ENCODE peak calls at places on chromosomes 1 and 21, in five cellular contexts. One of them, this sample, is unnamed.

GRCh38 chr21:45543371-45543709 is 1.1 kb upstream of the SLC19A1 start:
- DNase-seq in lung: peak
- DNase-seq in BJ: no peak
- DNase-seq in OCI-LY7: no peak
- DNase-seq in stomach: peak
- DNase-seq in this sample: peak

GRCh38 chr21:30924171-30924680 is 42.8 kb upstream of the KRTAP11-1 start:
- DNase-seq in OCI-LY7: no peak
- DNase-seq in lung: no peak
- DNase-seq in BJ: no peak
- DNase-seq in stomach: no peak
- DNase-seq in this sample: no peak

GRCh38 chr1:50661626-50662025 is 238.4 kb upstream of the DMRTA2 start:
- DNase-seq in stomach: no peak
- DNase-seq in OCI-LY7: no peak
- DNase-seq in lung: no peak
- DNase-seq in BJ: no peak
- DNase-seq in this sample: no peak

GRCh38 chr1:44086722-44087474 is 31.7 kb upstream of the KLF17 start:
- DNase-seq in stomach: no peak
- DNase-seq in OCI-LY7: no peak
- DNase-seq in lung: no peak
- DNase-seq in BJ: no peak
- DNase-seq in this sample: no peak

GRCh38 chr1:62209931-62210595 is 15.4 kb downstream of the L1TD1 start:
- DNase-seq in BJ: no peak
- DNase-seq in stomach: no peak
- DNase-seq in lung: no peak
- DNase-seq in OCI-LY7: no peak
- DNase-seq in this sample: no peak

GRCh38 chr1:184212649-184213314 is 161.3 kb downstream of the TSEN15 start:
- DNase-seq in stomach: no peak
- DNase-seq in lung: peak
- DNase-seq in OCI-LY7: no peak
- DNase-seq in BJ: peak
- DNase-seq in this sample: no peak

GRCh38 chr1:14940285-14940890 is 213.2 kb upstream of the TMEM51 start:
- DNase-seq in OCI-LY7: no peak
- DNase-seq in BJ: no peak
- DNase-seq in stomach: no peak
- DNase-seq in lung: no peak
- DNase-seq in this sample: no peak

GRCh38 chr1:10530756-10531155 is 56.0 kb downstream of the PEX14 start:
- DNase-seq in OCI-LY7: no peak
- DNase-seq in lung: no peak
- DNase-seq in stomach: no peak
- DNase-seq in BJ: no peak
- DNase-seq in this sample: peak

GRCh38 chr1:240831191-240831631 is 219.3 kb upstream of the GREM2 start:
- DNase-seq in stomach: no peak
- DNase-seq in BJ: peak
- DNase-seq in lung: no peak
- DNase-seq in OCI-LY7: no peak
- DNase-seq in this sample: no peak

GRCh38 chr1:117695796-117696505 is 90.1 kb downstream of the TENT5C start:
- DNase-seq in BJ: peak
- DNase-seq in lung: no peak
- DNase-seq in OCI-LY7: no peak
- DNase-seq in stomach: no peak
- DNase-seq in this sample: no peak

GRCh38 chr1:116918714-116919357 is 9.1 kb downstream of the PTGFRN start:
- DNase-seq in stomach: no peak
- DNase-seq in lung: no peak
- DNase-seq in BJ: no peak
- DNase-seq in OCI-LY7: no peak
- DNase-seq in this sample: no peak

GRCh38 chr1:209307836-209308235 is 275.7 kb upstream of the CAMK1G start:
- DNase-seq in BJ: no peak
- DNase-seq in OCI-LY7: no peak
- DNase-seq in lung: no peak
- DNase-seq in stomach: no peak
- DNase-seq in this sample: no peak

GRCh38 chr1:25523512-25523911 is 19.9 kb upstream of the LDLRAP1 start:
- DNase-seq in stomach: no peak
- DNase-seq in BJ: no peak
- DNase-seq in OCI-LY7: peak
- DNase-seq in lung: no peak
- DNase-seq in this sample: peak

GRCh38 chr1:151716405-151716762 is 219 bp downstream of the CELF3 start:
- DNase-seq in OCI-LY7: no peak
- DNase-seq in stomach: no peak
- DNase-seq in lung: no peak
- DNase-seq in BJ: no peak
- DNase-seq in this sample: no peak

GRCh38 chr1:62423580-62424242 is 13.1 kb upstream of the USP1 start:
- DNase-seq in OCI-LY7: no peak
- DNase-seq in BJ: no peak
- DNase-seq in lung: no peak
- DNase-seq in stomach: no peak
- DNase-seq in this sample: no peak

GRCh38 chr1:235632538-235633219 is 16.9 kb downstream of the GNG4 start:
- DNase-seq in BJ: no peak
- DNase-seq in OCI-LY7: no peak
- DNase-seq in lung: no peak
- DNase-seq in stomach: no peak
- DNase-seq in this sample: no peak

GRCh38 chr1:212973426-212973825 is 23.1 kb downstream of the VASH2 start:
- DNase-seq in lung: no peak
- DNase-seq in OCI-LY7: no peak
- DNase-seq in BJ: no peak
- DNase-seq in stomach: peak
- DNase-seq in this sample: no peak

DNA sequence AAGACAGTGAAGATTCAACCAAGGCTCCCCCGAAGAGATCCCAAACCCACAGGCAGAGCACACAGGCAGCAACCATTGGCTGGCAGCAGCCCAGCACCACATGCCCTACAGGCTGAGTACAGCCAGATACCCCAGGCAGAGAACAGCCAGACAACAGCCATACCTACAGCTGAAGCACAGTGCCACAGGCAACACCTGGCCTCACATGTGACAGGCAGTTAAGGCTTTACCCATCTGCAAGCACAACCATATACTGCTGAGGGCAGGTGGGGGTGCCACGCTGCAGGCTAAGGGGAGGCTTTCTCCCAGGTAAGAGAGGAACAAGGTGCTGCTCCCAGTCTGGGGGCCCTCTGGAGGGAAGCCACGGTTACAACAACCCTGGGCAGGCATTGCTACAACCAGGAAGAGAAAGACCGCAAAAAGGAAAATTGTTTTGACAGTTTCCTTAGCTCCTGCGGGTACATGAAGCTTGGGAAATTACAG is 12.3 kb downstream of the CHIT1 start:
- DNase-seq in stomach: no peak
- DNase-seq in OCI-LY7: no peak
- DNase-seq in lung: no peak
- DNase-seq in BJ: no peak
- DNase-seq in this sample: peak
- TF ChIP-seq CTCF in stomach: no peak
- TF ChIP-seq CTCF in OCI-LY7: peak
- TF ChIP-seq CTCF in lung: no peak
- TF ChIP-seq CTCF in BJ: peak
- TF ChIP-seq CTCF in this sample: no peak

DNA sequence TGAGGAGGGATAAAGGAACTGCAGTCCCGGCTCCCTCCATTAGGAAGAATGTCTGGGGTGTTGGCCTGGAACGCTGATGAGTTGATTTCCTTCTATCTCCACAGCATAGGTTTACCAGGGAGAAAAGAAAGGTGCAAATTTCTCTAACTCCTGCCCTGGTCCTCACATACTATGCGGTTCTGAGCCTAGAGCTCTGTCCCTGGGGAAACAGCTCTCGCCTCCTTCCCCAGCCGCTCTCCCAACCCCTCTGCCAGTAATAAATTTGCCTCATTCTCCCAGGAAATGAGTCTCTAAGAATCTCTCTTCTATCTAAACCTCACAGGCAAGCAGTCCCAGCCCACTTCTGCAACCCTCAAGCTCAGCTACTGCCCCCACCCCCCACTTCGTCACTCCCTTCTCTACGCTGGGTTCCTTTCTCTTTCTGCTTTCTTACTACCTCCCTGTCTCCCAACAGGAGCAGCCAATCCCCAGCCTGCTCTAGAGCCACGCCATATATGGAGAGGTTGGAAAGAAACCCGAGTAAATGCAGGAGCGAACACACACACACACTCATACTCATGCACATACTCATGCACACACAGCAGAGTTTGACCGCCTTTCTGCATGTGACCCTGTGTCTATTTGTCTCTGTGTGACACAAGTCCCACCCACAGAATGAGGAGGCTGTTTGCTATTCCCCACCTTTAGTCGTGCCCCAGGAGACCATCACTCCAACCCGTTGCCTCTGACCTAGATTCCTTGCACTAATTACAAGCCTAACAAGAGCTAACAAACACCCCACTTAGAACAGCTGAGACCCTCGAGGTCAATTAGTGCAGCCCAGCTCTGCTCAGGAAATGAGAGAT is 13.4 kb downstream of the PLEKHO1 start:
- DNase-seq in lung: peak
- DNase-seq in stomach: peak
- DNase-seq in OCI-LY7: peak
- DNase-seq in BJ: peak
- DNase-seq in this sample: peak
- TF ChIP-seq CTCF in lung: no peak
- TF ChIP-seq CTCF in stomach: no peak
- TF ChIP-seq CTCF in OCI-LY7: no peak
- TF ChIP-seq CTCF in BJ: peak
- TF ChIP-seq CTCF in this sample: no peak

DNA sequence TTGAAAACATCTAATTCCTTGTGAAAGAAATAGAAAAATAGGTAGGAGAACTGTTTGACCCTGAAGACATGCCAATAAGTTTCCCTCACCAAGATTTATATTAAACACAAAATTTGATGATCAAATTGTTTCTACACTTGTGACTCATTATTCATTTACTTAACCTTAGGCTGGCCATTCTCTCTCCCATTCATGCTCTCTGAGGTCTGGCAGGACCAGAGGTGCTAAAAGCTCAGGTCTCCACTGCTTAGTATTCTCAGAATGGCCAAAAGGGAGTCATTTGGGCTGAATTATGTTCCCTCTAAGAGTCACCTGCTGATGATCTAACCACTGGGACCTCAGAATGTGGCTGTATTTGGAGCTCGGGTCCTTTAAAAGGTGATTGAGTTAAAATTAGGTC is 47.1 kb upstream of the ATP1B1 start:
- DNase-seq in OCI-LY7: no peak
- DNase-seq in stomach: no peak
- DNase-seq in lung: no peak
- DNase-seq in BJ: no peak
- DNase-seq in this sample: no peak
- TF ChIP-seq CTCF in OCI-LY7: no peak
- TF ChIP-seq CTCF in stomach: no peak
- TF ChIP-seq CTCF in lung: no peak
- TF ChIP-seq CTCF in BJ: no peak
- TF ChIP-seq CTCF in this sample: no peak

DNA sequence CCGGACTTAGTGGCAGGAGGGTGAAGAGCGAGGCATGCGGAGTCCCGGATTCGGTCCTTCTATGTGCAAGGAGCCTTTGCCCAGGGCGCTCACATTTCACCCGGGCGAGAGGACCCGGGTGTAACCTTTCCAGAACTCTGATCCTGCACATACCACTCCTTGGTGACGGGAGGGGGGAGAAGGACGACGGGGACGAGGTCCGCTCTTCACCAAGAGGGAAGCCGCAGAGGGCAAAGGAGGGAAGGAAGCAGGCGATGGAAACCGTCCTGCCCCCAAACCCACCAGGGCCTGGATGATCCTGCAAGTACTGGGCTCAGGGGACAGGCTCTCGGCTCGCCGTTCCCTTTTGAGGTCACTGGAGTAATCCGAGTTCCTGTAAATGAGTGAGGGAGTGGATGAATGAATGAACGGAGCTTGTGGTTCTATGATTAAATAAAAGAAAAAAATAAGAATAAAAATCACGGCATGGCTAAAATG is 993 bp downstream of the SYPL2 start:
- DNase-seq in BJ: no peak
- DNase-seq in lung: no peak
- DNase-seq in OCI-LY7: no peak
- DNase-seq in stomach: no peak
- DNase-seq in this sample: no peak
- TF ChIP-seq CTCF in BJ: no peak
- TF ChIP-seq CTCF in lung: no peak
- TF ChIP-seq CTCF in OCI-LY7: no peak
- TF ChIP-seq CTCF in stomach: no peak
- TF ChIP-seq CTCF in this sample: no peak

GRCh38 chr1:23178931-23179330 is 10.3 kb upstream of the LUZP1 start:
- DNase-seq in lung: no peak
- DNase-seq in stomach: no peak
- DNase-seq in OCI-LY7: peak
- DNase-seq in BJ: no peak
- DNase-seq in this sample: peak
- TF ChIP-seq CTCF in lung: no peak
- TF ChIP-seq CTCF in stomach: no peak
- TF ChIP-seq CTCF in OCI-LY7: peak
- TF ChIP-seq CTCF in BJ: peak
- TF ChIP-seq CTCF in this sample: peak

DNA sequence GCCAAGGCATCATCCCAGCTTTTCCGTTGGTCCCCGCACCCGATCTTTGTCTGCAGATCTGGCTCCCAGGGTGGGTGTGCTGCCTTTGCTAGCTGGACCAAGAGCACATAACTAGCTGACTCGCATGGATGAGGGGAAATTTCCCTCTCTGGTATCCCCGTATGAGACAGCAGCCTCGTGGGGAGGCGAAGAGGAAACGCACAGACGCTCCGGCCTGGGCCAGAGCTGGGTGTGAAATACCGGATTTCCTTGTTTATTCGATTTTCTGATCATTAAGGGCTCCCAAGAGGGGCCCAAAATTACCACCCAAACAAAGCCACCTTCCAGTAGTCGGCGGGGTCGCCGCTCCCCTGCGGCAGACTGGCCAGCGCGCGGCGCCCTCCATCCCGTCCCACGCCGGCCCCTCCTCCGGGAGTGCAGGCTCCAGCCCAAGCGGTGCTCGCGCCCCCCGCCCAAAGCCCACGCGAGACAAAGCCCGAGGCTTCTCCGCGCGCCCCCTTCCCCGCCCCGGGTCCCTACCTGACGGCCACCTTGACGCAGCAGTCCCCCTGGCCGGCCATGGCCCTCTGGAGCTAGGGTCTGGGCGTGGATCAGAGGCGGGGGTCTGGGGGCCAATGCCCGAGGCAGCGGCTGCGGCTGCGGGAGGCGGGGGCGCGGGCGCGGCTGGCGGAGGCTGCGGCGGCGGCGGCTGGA is 544 bp downstream of the KIF21B start:
- DNase-seq in BJ: no peak
- DNase-seq in lung: no peak
- DNase-seq in OCI-LY7: peak
- DNase-seq in stomach: no peak
- DNase-seq in this sample: peak
- TF ChIP-seq CTCF in BJ: no peak
- TF ChIP-seq CTCF in lung: no peak
- TF ChIP-seq CTCF in OCI-LY7: peak
- TF ChIP-seq CTCF in stomach: no peak
- TF ChIP-seq CTCF in this sample: no peak

GRCh38 chr21:26912466-26912865 is 54.4 kb downstream of the ADAMTS5 start:
- DNase-seq in BJ: no peak
- DNase-seq in lung: no peak
- DNase-seq in stomach: no peak
- DNase-seq in OCI-LY7: no peak
- DNase-seq in this sample: no peak

GRCh38 chr21:26909972-26910371 is 56.9 kb downstream of the ADAMTS5 start:
- DNase-seq in stomach: no peak
- DNase-seq in lung: no peak
- DNase-seq in OCI-LY7: no peak
- DNase-seq in BJ: no peak
- DNase-seq in this sample: peak
- TF ChIP-seq CTCF in stomach: no peak
- TF ChIP-seq CTCF in lung: no peak
- TF ChIP-seq CTCF in OCI-LY7: no peak
- TF ChIP-seq CTCF in BJ: peak
- TF ChIP-seq CTCF in this sample: peak